ENCODE peak calls at places on chromosomes 13 and 19, in six cellular contexts. W is HFF-Myc; M is T-helper 2 cell; Y is GM19239; D is stimulated activated CD4-positive, alpha-beta T cell treated with anti-CD3 and anti-CD28 coated beads, TNF-alpha, amount 100 ng/mL, for 24 hours; C is stimulated activated naive CD8-positive, alpha-beta T cell treated with anti-CD3 and anti-CD28 coated beads, Interleukin-15, Interleukin-2, amounts not matched to agents 100 U/mL and 50 U/mL, for 24 hours. Q is an unnamed sample.

GRCh38 chr13:43728411-43728810 is 58.4 kb downstream of the ENOX1 start:
- DNase-seq in M (no peak), Y (no peak), W (no peak), C (no peak), D (no peak), Q (no peak)

GRCh38 chr19:38849746-38850230 is at the start of gene HNRNPL:
- DNase-seq in M (peak; percentile 97), W (no peak), Y (peak; percentile 65), D (peak; percentile 98), C (peak; percentile 99), Q (peak; percentile 99)

GRCh38 chr13:60627071-60627686 is 230.2 kb downstream of the TDRD3 start:
- DNase-seq in W (no peak), Y (peak; percentile 2), M (no peak), D (no peak), C (peak; percentile 9), Q (no peak)

GRCh38 chr13:107590556-107590955 is 624.8 kb downstream of the LIG4 start:
- DNase-seq in W (no peak), C (no peak), D (no peak), Y (no peak), M (no peak), Q (no peak)

GRCh38 chr13:42478531-42479156 is 95.3 kb upstream of the TNFSF11 start:
- DNase-seq in W (no peak), Y (no peak), D (no peak), C (no peak), M (no peak), Q (no peak)

GRCh38 chr13:29922281-29922821 is 71.9 kb upstream of the UBL3 start:
- DNase-seq in Y (no peak), D (no peak), C (no peak), M (no peak), W (no peak), Q (no peak)

GRCh38 chr19:38596057-38596981 is 21.4 kb downstream of the MAP4K1 start:
- DNase-seq in C (peak; percentile 58), D (no peak), M (no peak), W (peak; percentile 9), Y (no peak), Q (no peak)

GRCh38 chr13:42893346-42893745 is 98.7 kb downstream of the EPSTI1 start:
- DNase-seq in W (no peak), M (no peak), C (no peak), Y (no peak), D (no peak), Q (no peak)

GRCh38 chr19:49515767-49516166 is 3.3 kb downstream of the FCGRT start:
- DNase-seq in M (no peak), C (no peak), D (no peak), Y (no peak), W (no peak), Q (no peak)

GRCh38 chr13:109655611-109656010 is 130.8 kb downstream of the IRS2 start:
- DNase-seq in Y (no peak), M (no peak), W (no peak), C (no peak), D (no peak), Q (no peak)

GRCh38 chr13:65595881-65596280 is 1634.3 kb downstream of the PCDH9 start:
- DNase-seq in M (no peak), D (no peak), W (no peak), Y (no peak), C (no peak), Q (no peak)

GRCh38 chr19:29596080-29596479 is 10.0 kb upstream of the POP4 start:
- DNase-seq in M (no peak), C (no peak), W (no peak), Y (no peak), D (no peak), Q (no peak)

Q was measured in T-cell.